ENCODE peak calls at places on chromosomes 4 and X, in five cellular contexts. C, H, D, X and P are unnamed samples.

GRCh38 chrX:119478504-119478903 is 10.3 kb downstream of the SLC25A5 start:
- DNase-seq in C (no peak), H (no peak), D (no peak), X (no peak), P (no peak)

GRCh38 chr4:100177855-100178254 is 12.4 kb downstream of the DDIT4L start:
- DNase-seq in C (no peak), H (no peak), D (no peak), X (no peak), P (no peak)

GRCh38 chr4:3811621-3812020 is 45.4 kb downstream of the ADRA2C start:
- DNase-seq in C (no peak), H (no peak), D (no peak), X (no peak), P (no peak)

GRCh38 chr4:86810867-86811266 is 38.3 kb downstream of the SLC10A6 start:
- DNase-seq in C (no peak), H (no peak), D (no peak), X (no peak), P (no peak)

GRCh38 chr4:3442959-3443749 is 1.4 kb downstream of the HGFAC start:
- DNase-seq in C (peak), H (no peak), D (no peak), X (no peak), P (no peak)

GRCh38 chr4:56958111-56958517 is 19.3 kb downstream of the NOA1 start:
- DNase-seq in C (peak), H (peak), D (no peak), X (no peak), P (no peak)

GRCh38 chr4:77488882-77489281 is 116.7 kb upstream of the CXCL13 start:
- DNase-seq in C (no peak), H (no peak), D (no peak), X (no peak), P (no peak)

GRCh38 chrX:54447461-54447860 is 7.3 kb downstream of the TSR2 start:
- DNase-seq in C (no peak), H (no peak), D (no peak), X (no peak), P (no peak)

GRCh38 chr4:89294583-89295244 is 12.9 kb downstream of the GPRIN3 start:
- DNase-seq in C (peak), H (no peak), D (no peak), X (no peak), P (no peak)

GRCh38 chrX:76184276-76184675 is 11.4 kb downstream of the PBDC1 start:
- DNase-seq in C (no peak), H (no peak), D (no peak), X (no peak), P (no peak)

GRCh38 chr4:41143721-41144379 is 70.5 kb downstream of the APBB2 start:
- DNase-seq in C (no peak), H (peak), D (no peak), X (no peak), P (no peak)